ENCODE peak calls at places on chromosomes 6 and 20, in five cellular contexts. A, R, D, K and E are unnamed samples.
A peak's percentile ranks its signal among the peaks of the same experiment; 100 is the strongest.

GRCh38 chr6:25788305-25788922 is 33.9 kb downstream of the SLC17A4 start:
- DNase-seq in A (peak; percentile 51), R (peak; percentile 51), D (peak; percentile 72), K (peak; percentile 5), E (no peak)

GRCh38 chr20:20637998-20638397 is 74.4 kb downstream of the RALGAPA2 start:
- DNase-seq in A (no peak), R (no peak), D (no peak), K (no peak), E (no peak)

GRCh38 chr6:100886078-100886477 is 4.9 kb upstream of the ASCC3 start:
- DNase-seq in A (peak; percentile 53), R (no peak), D (no peak), K (no peak), E (no peak)

GRCh38 chr20:17943343-17943742 is 25.3 kb downstream of the SNX5 start:
- DNase-seq in A (no peak), R (no peak), D (no peak), K (no peak), E (no peak)

GRCh38 chr6:24547243-24547642 is 52.5 kb downstream of the ALDH5A1 start:
- DNase-seq in A (no peak), R (no peak), D (peak; percentile 32), K (no peak), E (no peak)

GRCh38 chr20:47124235-47124717 is 229.6 kb downstream of the EYA2 start:
- DNase-seq in A (no peak), R (no peak), D (no peak), K (no peak), E (no peak)

GRCh38 chr20:4898282-4898681 is 103.0 kb downstream of the SLC23A2 start:
- DNase-seq in A (peak; percentile 89), R (no peak), D (no peak), K (no peak), E (no peak)

GRCh38 chr6:144265061-144265357 is 20.1 kb upstream of the UTRN start:
- DNase-seq in A (peak; percentile 35), R (no peak), D (peak; percentile 71), K (no peak), E (no peak)

GRCh38 chr6:88616380-88616779 is 347.0 kb downstream of the RNGTT start:
- DNase-seq in A (no peak), R (no peak), D (no peak), K (no peak), E (no peak)

GRCh38 chr20:7911586-7912330 is 28.5 kb downstream of the HAO1 start:
- DNase-seq in A (no peak), R (no peak), D (no peak), K (no peak), E (no peak)

GRCh38 chr20:60788070-60788469 is 464.0 kb upstream of the CDH4 start:
- DNase-seq in A (no peak), R (no peak), D (no peak), K (no peak), E (no peak)

GRCh38 chr6:110755411-110755834 is 59.8 kb downstream of the CDK19 start:
- DNase-seq in A (peak; percentile 16), R (no peak), D (peak; percentile 82), K (no peak), E (no peak)

GRCh38 chr6:53431704-53432103 is 83.0 kb upstream of the ELOVL5 start:
- DNase-seq in A (no peak), R (no peak), D (no peak), K (no peak), E (no peak)

GRCh38 chr6:105174512-105174911 is 5.3 kb downstream of the POPDC3 start:
- DNase-seq in A (peak; percentile 90), R (no peak), D (no peak), K (no peak), E (no peak)

GRCh38 chr6:35093783-35094182 is 47.4 kb downstream of the TCP11 start:
- DNase-seq in A (no peak), R (peak; percentile 13), D (no peak), K (peak; percentile 4), E (no peak)

GRCh38 chr20:24405810-24406209 is 63.6 kb upstream of the SYNDIG1 start:
- DNase-seq in A (no peak), R (no peak), D (peak; percentile 15), K (no peak), E (no peak)

GRCh38 chr6:167491403-167492095 is 166.7 kb downstream of the TTLL2 start:
- DNase-seq in A (no peak), R (no peak), D (no peak), K (no peak), E (no peak)

GRCh38 chr6:157433678-157434081 is 52.7 kb downstream of the ZDHHC14 start:
- DNase-seq in A (no peak), R (no peak), D (no peak), K (no peak), E (no peak)

GRCh38 chr6:133973109-133973971 is 20.3 kb downstream of the TBPL1 start:
- DNase-seq in A (peak; percentile 72), R (peak; percentile 35), D (peak; percentile 58), K (peak; percentile 47), E (peak; percentile 28)

GRCh38 chr6:116364361-116364760 is 6.4 kb upstream of the DSE start:
- DNase-seq in A (no peak), R (no peak), D (no peak), K (no peak), E (no peak)

GRCh38 chr6:143607168-143607567 is 70.6 kb upstream of the PHACTR2 start:
- DNase-seq in A (no peak), R (no peak), D (no peak), K (no peak), E (no peak)

GRCh38 chr6:6690144-6690483 is 101.6 kb downstream of the LY86 start:
- DNase-seq in A (no peak), R (no peak), D (no peak), K (no peak), E (no peak)

GRCh38 chr6:15905488-15906392 is 223.1 kb upstream of the MYLIP start:
- DNase-seq in A (no peak), R (peak; percentile 95), D (no peak), K (no peak), E (no peak)

GRCh38 chr20:59143326-59143725 is 20.3 kb upstream of the ZNF831 start:
- DNase-seq in A (no peak), R (no peak), D (no peak), K (no peak), E (no peak)

GRCh38 chr20:50541606-50542041 is 31.4 kb downstream of the PTPN1 start:
- DNase-seq in A (no peak), R (no peak), D (no peak), K (no peak), E (peak; percentile 73)

GRCh38 chr6:82385102-82385501 is 21.5 kb downstream of the TPBG start:
- DNase-seq in A (no peak), R (no peak), D (no peak), K (no peak), E (no peak)

GRCh38 chr6:2141644-2142290 is 103.6 kb downstream of the GMDS start:
- DNase-seq in A (no peak), R (no peak), D (no peak), K (no peak), E (no peak)

GRCh38 chr6:277746-278145 is 14.5 kb upstream of the DUSP22 start:
- DNase-seq in A (no peak), R (no peak), D (no peak), K (no peak), E (no peak)

GRCh38 chr6:119351005-119351394 is 1.4 kb upstream of the MAN1A1 start:
- DNase-seq in A (peak; percentile 63), R (no peak), D (no peak), K (peak; percentile 32), E (no peak)

GRCh38 chr6:96794980-96795379 is 42.3 kb downstream of the GPR63 start:
- DNase-seq in A (peak; percentile 40), R (no peak), D (no peak), K (no peak), E (no peak)

GRCh38 chr20:35539756-35540212 is 2.1 kb upstream of the ERGIC3 start:
- DNase-seq in A (no peak), R (no peak), D (peak; percentile 97), K (no peak), E (peak; percentile 70)

GRCh38 chr20:17963114-17963897 is 5.3 kb downstream of the SNX5 start:
- DNase-seq in A (no peak), R (no peak), D (no peak), K (no peak), E (no peak)

GRCh38 chr6:55557176-55557575 is 21.8 kb downstream of the HMGCLL1 start:
- DNase-seq in A (no peak), R (no peak), D (no peak), K (no peak), E (no peak)

GRCh38 chr6:39493717-39494116 is 171.2 kb upstream of the KCNK16 start:
- DNase-seq in A (no peak), R (no peak), D (no peak), K (no peak), E (no peak)
- TF ChIP-seq MXI1 in A (no peak), R (no peak), D (no peak), K (no peak), E (no peak)

DNA sequence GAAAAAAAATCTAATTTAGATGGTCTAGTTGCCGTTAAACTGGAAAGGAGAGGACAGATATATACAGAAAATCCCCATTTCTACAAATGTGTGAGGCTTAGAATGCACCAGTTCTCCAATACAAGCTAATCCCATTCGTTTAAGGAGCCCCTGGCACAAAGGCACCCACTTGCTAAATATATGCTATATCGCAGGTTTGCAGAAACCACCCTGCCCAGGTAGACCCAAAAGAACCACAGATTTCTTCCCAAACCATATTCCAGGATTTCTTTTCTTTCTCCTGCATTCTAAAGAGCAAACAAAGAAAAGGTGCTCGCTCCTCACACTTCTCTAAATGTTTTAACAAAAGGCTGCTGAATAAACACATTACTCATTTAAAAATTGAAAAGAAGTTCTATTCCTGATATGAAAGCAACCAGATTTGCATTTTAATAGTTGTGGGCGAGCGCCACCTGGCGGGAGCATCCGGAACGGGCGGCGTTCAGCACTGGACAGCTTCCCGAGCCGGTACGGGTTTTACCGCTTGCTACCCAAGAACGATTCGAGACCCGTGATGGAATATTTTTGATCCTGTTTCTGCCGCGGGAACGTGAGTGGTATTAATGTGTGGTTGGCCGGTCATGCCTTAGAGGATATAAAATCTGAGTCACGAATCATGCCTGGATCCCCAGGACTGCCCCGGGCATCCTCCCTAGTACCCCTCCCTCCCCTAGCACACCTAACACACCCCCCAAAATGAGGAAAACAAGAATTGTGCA is 2.1 kb downstream of the PTPRT start:
- DNase-seq in A (peak; percentile 44), R (peak; percentile 79), D (peak; percentile 57), K (peak; percentile 86), E (no peak)
- TF ChIP-seq MXI1 in A (no peak), R (no peak), D (no peak), K (no peak), E (no peak)

GRCh38 chr6:71537717-71538116 is 249.1 kb downstream of the OGFRL1 start:
- DNase-seq in A (peak; percentile 65), R (no peak), D (no peak), K (no peak), E (no peak)
- TF ChIP-seq MXI1 in A (no peak), R (no peak), D (no peak), K (no peak), E (no peak)

GRCh38 chr6:141986457-141986856 is 146.3 kb upstream of the GJE1 start:
- DNase-seq in A (no peak), R (no peak), D (no peak), K (no peak), E (no peak)
- TF ChIP-seq MXI1 in A (no peak), R (no peak), D (no peak), K (no peak), E (no peak)